ENCODE peak calls at places on chromosome 4, in ten cellular contexts. P is neural crest cell; W is substantia nigra; B is H4; E is NCI-H1092 treated with DMSO at 0.1 percent for 48 hours; A is GM04503; G is T-helper 9 cell; H is GM03348; C is activated T-helper 9 cell treated with anti-CD3 and anti-CD28 coated beads, Interleukin-2, amount 50 U/mL, for 16 hours; T is EL. Z is an unnamed sample.

GRCh38 chr4:87270144-87270543 is 49.7 kb upstream of the KLHL8 start:
- DNase-seq in P (peak; percentile 8), W (peak; percentile 29), B (peak; percentile 48), E (peak; percentile 46), A (peak; percentile 3), G (no peak), H (peak; percentile 52), C (no peak), T (peak; percentile 17), Z (peak; percentile 53)

GRCh38 chr4:173420324-173420752 is 21.4 kb upstream of the SCRG1 start:
- DNase-seq in P (no peak), W (no peak), B (no peak), E (peak; percentile 62), A (no peak), G (no peak), H (peak; percentile 44), C (no peak), T (peak; percentile 19), Z (no peak)

GRCh38 chr4:7197910-7198309 is 5.6 kb downstream of the SORCS2 start:
- DNase-seq in P (no peak), W (peak; percentile 29), B (no peak), E (no peak), A (no peak), G (no peak), H (peak; percentile 40), C (no peak), T (no peak), Z (no peak)

GRCh38 chr4:76803522-76803921 is 94.4 kb downstream of the SOWAHB start:
- DNase-seq in P (no peak), W (no peak), B (peak; percentile 97), E (no peak), A (peak; percentile 86), G (no peak), H (peak; percentile 69), C (no peak), T (peak; percentile 81), Z (peak; percentile 83)

GRCh38 chr4:120692964-120693363 is 229.6 kb downstream of the PRDM5 start:
- DNase-seq in P (no peak), W (no peak), B (peak; percentile 75), E (no peak), A (peak; percentile 63), G (no peak), H (peak; percentile 51), C (no peak), T (peak; percentile 81), Z (peak; percentile 77)

GRCh38 chr4:184446132-184446531 is 28.2 kb downstream of the IRF2 start:
- DNase-seq in P (no peak), W (no peak), B (no peak), E (peak; percentile 3), A (no peak), G (no peak), H (no peak), C (no peak), T (no peak), Z (no peak)

GRCh38 chr4:124806403-124806802 is 93.9 kb upstream of the ANKRD50 start:
- DNase-seq in P (no peak), W (no peak), B (peak; percentile 67), E (no peak), A (no peak), G (no peak), H (no peak), C (no peak), T (peak; percentile 24), Z (peak; percentile 75)

GRCh38 chr4:34193451-34194154 is 2050.7 kb downstream of the ARAP2 start:
- DNase-seq in P (no peak), W (no peak), B (no peak), E (no peak), A (no peak), G (no peak), H (peak; percentile 40), C (no peak), T (peak; percentile 53), Z (peak; percentile 53)

GRCh38 chr4:88705805-88706518 is 8.3 kb upstream of the NAP1L5 start:
- DNase-seq in P (no peak), W (no peak), B (no peak), E (no peak), A (no peak), G (no peak), H (peak; percentile 35), C (no peak), T (peak; percentile 51), Z (peak; percentile 51)

GRCh38 chr4:29002151-29002550 is 1718.0 kb upstream of the PCDH7 start:
- DNase-seq in P (no peak), W (no peak), B (no peak), E (no peak), A (no peak), G (no peak), H (no peak), C (no peak), T (no peak), Z (no peak)

GRCh38 chr4:85603437-85604336 is 128.7 kb downstream of the ARHGAP24 start:
- DNase-seq in P (no peak), W (no peak), B (no peak), E (peak; percentile 18), A (no peak), G (no peak), H (no peak), C (no peak), T (peak; percentile 45), Z (peak; percentile 41)

GRCh38 chr4:26235500-26235899 is 85.3 kb upstream of the RBPJ start:
- DNase-seq in P (no peak), W (peak; percentile 28), B (peak; percentile 65), E (peak; percentile 88), A (peak; percentile 61), G (no peak), H (peak; percentile 63), C (no peak), T (peak; percentile 90), Z (peak; percentile 92)

GRCh38 chr4:340011-340410 is 2.4 kb downstream of the ZNF141 start:
- DNase-seq in P (no peak), W (no peak), B (no peak), E (no peak), A (no peak), G (no peak), H (no peak), C (no peak), T (no peak), Z (no peak)

GRCh38 chr4:111464251-111465045 is 680.8 kb upstream of the FAM241A start:
- DNase-seq in P (no peak), W (no peak), B (peak; percentile 56), E (no peak), A (no peak), G (no peak), H (no peak), C (no peak), T (peak; percentile 44), Z (no peak)

GRCh38 chr4:5881340-5881739 is 11.5 kb downstream of the CRMP1 start:
- DNase-seq in P (no peak), W (no peak), B (no peak), E (no peak), A (no peak), G (no peak), H (no peak), C (no peak), T (no peak), Z (no peak)

GRCh38 chr4:184961693-184962092 is 56.6 kb upstream of the HELT start:
- DNase-seq in P (no peak), W (no peak), B (no peak), E (no peak), A (no peak), G (no peak), H (no peak), C (no peak), T (no peak), Z (no peak)

GRCh38 chr4:121306932-121307331 is 73.9 kb downstream of the QRFPR start:
- DNase-seq in P (no peak), W (no peak), B (no peak), E (no peak), A (no peak), G (no peak), H (no peak), C (no peak), T (no peak), Z (no peak)

GRCh38 chr4:113064244-113064643 is 14.8 kb downstream of the ANK2 start:
- DNase-seq in P (no peak), W (no peak), B (no peak), E (peak; percentile 88), A (no peak), G (no peak), H (no peak), C (no peak), T (no peak), Z (no peak)

GRCh38 chr4:184398741-184399504 is 75.4 kb downstream of the IRF2 start:
- DNase-seq in P (no peak), W (no peak), B (no peak), E (no peak), A (no peak), G (no peak), H (no peak), C (no peak), T (no peak), Z (no peak)

GRCh38 chr4:125572601-125573000 is 257.8 kb downstream of the FAT4 start:
- DNase-seq in P (no peak), W (no peak), B (no peak), E (no peak), A (peak; percentile 2), G (no peak), H (no peak), C (no peak), T (peak; percentile 17), Z (no peak)

GRCh38 chr4:34771632-34772031 is 1472.7 kb downstream of the ARAP2 start:
- DNase-seq in P (no peak), W (no peak), B (no peak), E (no peak), A (no peak), G (no peak), H (no peak), C (no peak), T (no peak), Z (no peak)

GRCh38 chr4:24846716-24847115 is 51.3 kb downstream of the SOD3 start:
- DNase-seq in P (no peak), W (no peak), B (no peak), E (no peak), A (no peak), G (no peak), H (no peak), C (no peak), T (no peak), Z (no peak)

GRCh38 chr4:73978886-73979285 is 2.9 kb downstream of the PF4 start:
- DNase-seq in P (no peak), W (no peak), B (peak; percentile 26), E (no peak), A (peak; percentile 61), G (no peak), H (peak; percentile 67), C (no peak), T (peak; percentile 71), Z (peak; percentile 60)

GRCh38 chr4:181564616-181565015 is 678.6 kb upstream of the TENM3 start:
- DNase-seq in P (no peak), W (no peak), B (no peak), E (no peak), A (no peak), G (no peak), H (no peak), C (no peak), T (no peak), Z (no peak)

GRCh38 chr4:17030543-17030942 is 132.1 kb upstream of the LDB2 start:
- DNase-seq in P (no peak), W (no peak), B (peak; percentile 91), E (no peak), A (peak; percentile 45), G (no peak), H (peak; percentile 77), C (no peak), T (peak; percentile 76), Z (peak; percentile 91)

GRCh38 chr4:147793973-147794690 is 62.2 kb downstream of the ARHGAP10 start:
- DNase-seq in P (no peak), W (no peak), B (no peak), E (no peak), A (no peak), G (no peak), H (no peak), C (no peak), T (no peak), Z (no peak)

GRCh38 chr4:77959566-77960338 is 97.1 kb downstream of the MRPL1 start:
- DNase-seq in P (peak; percentile 12), W (no peak), B (peak; percentile 41), E (peak; percentile 60), A (peak; percentile 3), G (no peak), H (peak; percentile 57), C (no peak), T (peak; percentile 30), Z (peak; percentile 73)

GRCh38 chr4:46506876-46507275 is 116.9 kb upstream of the GABRA2 start:
- DNase-seq in P (no peak), W (no peak), B (no peak), E (no peak), A (no peak), G (no peak), H (no peak), C (no peak), T (no peak), Z (no peak)

Z was measured in foreskin fibroblast.